ENCODE peak calls at places on chromosomes 11 and 22, in seven cellular contexts. One of them, this sample, is unnamed.

GRCh38 chr11:126408496-126408895 is 53.0 kb downstream of the ST3GAL4 start:
- DNase-seq in glutamatergic neuron: no peak
- DNase-seq in nephron progenitor cell: no peak
- DNase-seq in chondrocyte: peak; percentile 74
- DNase-seq in omental fat pad: no peak
- DNase-seq in A549: no peak
- DNase-seq in HFFc6: no peak
- DNase-seq in this sample: no peak

GRCh38 chr11:56848105-56848809 is 99.8 kb upstream of the OR9G4 start:
- DNase-seq in glutamatergic neuron: no peak
- DNase-seq in nephron progenitor cell: no peak
- DNase-seq in chondrocyte: no peak
- DNase-seq in omental fat pad: no peak
- DNase-seq in A549: peak; percentile 93
- DNase-seq in HFFc6: no peak
- DNase-seq in this sample: no peak

GRCh38 chr22:50258361-50259292 is 2.9 kb downstream of the MAPK12 start:
- DNase-seq in glutamatergic neuron: no peak
- DNase-seq in nephron progenitor cell: no peak
- DNase-seq in chondrocyte: no peak
- DNase-seq in omental fat pad: no peak
- DNase-seq in A549: no peak
- DNase-seq in HFFc6: no peak
- DNase-seq in this sample: no peak

GRCh38 chr11:6431861-6432260 is 8.9 kb downstream of the HPX start:
- DNase-seq in glutamatergic neuron: no peak
- DNase-seq in nephron progenitor cell: no peak
- DNase-seq in chondrocyte: no peak
- DNase-seq in omental fat pad: no peak
- DNase-seq in A549: peak; percentile 48
- DNase-seq in HFFc6: peak; percentile 84
- DNase-seq in this sample: no peak

GRCh38 chr22:22855617-22856308 is 31.9 kb upstream of the IGLL5 start:
- DNase-seq in glutamatergic neuron: peak; percentile 58
- DNase-seq in nephron progenitor cell: peak; percentile 70
- DNase-seq in chondrocyte: no peak
- DNase-seq in omental fat pad: no peak
- DNase-seq in A549: no peak
- DNase-seq in HFFc6: no peak
- DNase-seq in this sample: no peak

GRCh38 chr11:131897976-131898375 is 527.6 kb downstream of the NTM start:
- DNase-seq in glutamatergic neuron: no peak
- DNase-seq in nephron progenitor cell: no peak
- DNase-seq in chondrocyte: no peak
- DNase-seq in omental fat pad: no peak
- DNase-seq in A549: no peak
- DNase-seq in HFFc6: no peak
- DNase-seq in this sample: no peak

GRCh38 chr22:17007257-17007656 is 765 bp downstream of the GAB4 start:
- DNase-seq in glutamatergic neuron: no peak
- DNase-seq in nephron progenitor cell: no peak
- DNase-seq in chondrocyte: no peak
- DNase-seq in omental fat pad: no peak
- DNase-seq in A549: no peak
- DNase-seq in HFFc6: no peak
- DNase-seq in this sample: no peak

GRCh38 chr11:117075186-117075585 is 23.0 kb downstream of the SIK3 start:
- DNase-seq in glutamatergic neuron: no peak
- DNase-seq in nephron progenitor cell: no peak
- DNase-seq in chondrocyte: no peak
- DNase-seq in omental fat pad: no peak
- DNase-seq in A549: no peak
- DNase-seq in HFFc6: no peak
- DNase-seq in this sample: no peak

GRCh38 chr11:102974552-102975280 is 19.2 kb upstream of the MMP13 start:
- DNase-seq in glutamatergic neuron: no peak
- DNase-seq in nephron progenitor cell: no peak
- DNase-seq in chondrocyte: no peak
- DNase-seq in omental fat pad: no peak
- DNase-seq in A549: peak; percentile 4
- DNase-seq in HFFc6: peak; percentile 75
- DNase-seq in this sample: no peak

GRCh38 chr11:35781342-35782171 is 119.0 kb downstream of the TRIM44 start:
- DNase-seq in glutamatergic neuron: no peak
- DNase-seq in nephron progenitor cell: no peak
- DNase-seq in chondrocyte: no peak
- DNase-seq in omental fat pad: no peak
- DNase-seq in A549: peak; percentile 9
- DNase-seq in HFFc6: peak; percentile 74
- DNase-seq in this sample: no peak

GRCh38 chr22:27372364-27372763 is 429.2 kb downstream of the MN1 start:
- DNase-seq in glutamatergic neuron: no peak
- DNase-seq in nephron progenitor cell: no peak
- DNase-seq in chondrocyte: no peak
- DNase-seq in omental fat pad: no peak
- DNase-seq in A549: no peak
- DNase-seq in HFFc6: no peak
- DNase-seq in this sample: no peak

GRCh38 chr22:27370281-27370680 is 431.3 kb downstream of the MN1 start:
- DNase-seq in glutamatergic neuron: no peak
- DNase-seq in nephron progenitor cell: no peak
- DNase-seq in chondrocyte: no peak
- DNase-seq in omental fat pad: no peak
- DNase-seq in A549: no peak
- DNase-seq in HFFc6: no peak
- DNase-seq in this sample: no peak

GRCh38 chr22:27372969-27373670 is 428.4 kb downstream of the MN1 start:
- DNase-seq in glutamatergic neuron: peak; percentile 72
- DNase-seq in nephron progenitor cell: peak; percentile 87
- DNase-seq in chondrocyte: no peak
- DNase-seq in omental fat pad: no peak
- DNase-seq in A549: no peak
- DNase-seq in HFFc6: no peak
- DNase-seq in this sample: peak; percentile 63

GRCh38 chr22:27370987-27371386 is 430.6 kb downstream of the MN1 start:
- DNase-seq in glutamatergic neuron: no peak
- DNase-seq in nephron progenitor cell: no peak
- DNase-seq in chondrocyte: no peak
- DNase-seq in omental fat pad: no peak
- DNase-seq in A549: no peak
- DNase-seq in HFFc6: no peak
- DNase-seq in this sample: no peak
- TF ChIP-seq CTCF in glutamatergic neuron: no peak
- TF ChIP-seq CTCF in nephron progenitor cell: no peak
- TF ChIP-seq CTCF in chondrocyte: no peak
- TF ChIP-seq CTCF in omental fat pad: no peak
- TF ChIP-seq CTCF in A549: no peak
- TF ChIP-seq CTCF in HFFc6: no peak
- TF ChIP-seq CTCF in this sample: no peak

DNA sequence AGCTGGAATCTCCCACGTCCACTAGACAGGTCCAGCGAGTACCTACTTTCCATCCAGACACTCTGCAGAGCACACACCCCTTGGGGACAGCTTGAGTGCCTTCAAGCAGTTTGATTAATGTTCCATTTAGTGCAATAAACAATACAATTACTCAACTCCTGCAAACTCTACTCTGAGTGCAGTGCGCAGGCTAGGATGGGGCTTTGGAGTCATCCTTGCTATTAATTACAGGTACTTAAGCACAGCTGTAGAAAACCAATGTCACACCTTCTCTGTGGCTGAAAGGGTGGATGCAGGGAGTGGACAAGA is 82.6 kb downstream of the MN1 start:
- DNase-seq in glutamatergic neuron: no peak
- DNase-seq in nephron progenitor cell: no peak
- DNase-seq in chondrocyte: no peak
- DNase-seq in omental fat pad: no peak
- DNase-seq in A549: no peak
- DNase-seq in HFFc6: no peak
- DNase-seq in this sample: no peak
- TF ChIP-seq CTCF in glutamatergic neuron: no peak
- TF ChIP-seq CTCF in nephron progenitor cell: no peak
- TF ChIP-seq CTCF in chondrocyte: no peak
- TF ChIP-seq CTCF in omental fat pad: no peak
- TF ChIP-seq CTCF in A549: no peak
- TF ChIP-seq CTCF in HFFc6: no peak
- TF ChIP-seq CTCF in this sample: no peak

DNA sequence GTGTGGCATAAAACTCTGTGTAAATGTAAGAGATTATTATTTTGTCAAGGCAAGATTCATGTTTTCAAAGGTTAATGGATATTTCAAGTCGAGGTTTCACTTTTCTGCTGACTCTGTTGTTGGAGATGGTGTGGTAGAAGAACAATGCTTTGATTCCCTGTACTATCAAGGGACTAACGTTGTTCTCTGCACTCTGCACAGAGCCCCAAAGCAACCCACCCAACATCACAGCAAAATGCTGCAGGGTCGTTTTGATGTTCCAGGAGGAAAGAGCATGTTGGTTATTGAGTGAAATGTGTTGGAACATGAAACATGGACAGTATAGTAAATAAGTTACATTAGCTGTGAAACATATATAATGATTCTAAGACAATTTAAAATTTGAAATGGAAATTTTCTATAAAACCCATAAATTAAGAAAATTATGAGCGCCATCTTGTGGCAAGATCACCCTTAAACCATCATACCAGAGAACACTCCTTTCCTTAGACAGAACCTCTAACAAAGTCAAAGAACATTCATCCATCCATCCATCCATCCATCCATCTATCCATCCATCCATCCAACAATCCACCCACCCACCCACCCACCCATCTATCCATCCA is 164.4 kb upstream of the ZBED5 start:
- DNase-seq in glutamatergic neuron: no peak
- DNase-seq in nephron progenitor cell: no peak
- DNase-seq in chondrocyte: no peak
- DNase-seq in omental fat pad: no peak
- DNase-seq in A549: peak; percentile 16
- DNase-seq in HFFc6: no peak
- DNase-seq in this sample: no peak
- TF ChIP-seq CTCF in glutamatergic neuron: peak; percentile 58
- TF ChIP-seq CTCF in nephron progenitor cell: peak; percentile 24
- TF ChIP-seq CTCF in chondrocyte: peak; percentile 84
- TF ChIP-seq CTCF in omental fat pad: no peak
- TF ChIP-seq CTCF in A549: peak; percentile 76
- TF ChIP-seq CTCF in HFFc6: peak; percentile 79
- TF ChIP-seq CTCF in this sample: peak; percentile 57

DNA sequence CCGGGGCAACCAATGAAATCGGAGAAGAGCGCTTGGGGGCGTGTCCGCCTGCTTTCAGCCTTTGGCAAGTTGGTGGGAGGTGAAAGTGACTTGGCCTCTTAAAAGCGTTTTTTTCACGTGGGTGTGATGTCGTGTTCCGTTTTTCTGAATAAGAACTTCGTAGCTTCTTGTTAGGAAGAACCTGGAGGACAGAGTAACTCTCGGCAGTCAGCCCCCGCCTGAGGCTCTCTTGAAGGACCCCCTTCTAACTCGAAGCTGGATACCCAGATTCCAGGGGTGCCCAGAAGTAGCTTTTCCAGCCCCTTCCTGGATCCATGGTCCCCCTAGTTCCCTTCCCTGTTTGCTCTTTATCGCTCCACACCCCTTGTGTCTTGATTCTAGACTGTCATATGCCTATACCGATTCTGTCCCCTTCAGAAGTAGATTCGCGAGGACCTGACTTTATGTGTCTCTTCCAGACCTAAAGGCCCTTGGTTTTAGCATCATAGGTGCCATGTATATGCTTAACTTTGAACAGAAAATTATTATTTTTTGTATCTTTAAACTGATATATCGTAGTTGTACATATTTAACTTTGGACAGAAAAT is 915 bp upstream of the OSBP start:
- DNase-seq in glutamatergic neuron: peak; percentile 91
- DNase-seq in nephron progenitor cell: no peak
- DNase-seq in chondrocyte: peak; percentile 97
- DNase-seq in omental fat pad: no peak
- DNase-seq in A549: no peak
- DNase-seq in HFFc6: no peak
- DNase-seq in this sample: no peak
- TF ChIP-seq CTCF in glutamatergic neuron: no peak
- TF ChIP-seq CTCF in nephron progenitor cell: no peak
- TF ChIP-seq CTCF in chondrocyte: no peak
- TF ChIP-seq CTCF in omental fat pad: no peak
- TF ChIP-seq CTCF in A549: no peak
- TF ChIP-seq CTCF in HFFc6: no peak
- TF ChIP-seq CTCF in this sample: no peak

This sample was measured in mesothelial cell of epicardium.